ENCODE peak calls at places on chromosome 18, in nine cellular contexts. C is CD8-positive, alpha-beta T cell; X is A673; Y is sigmoid colon; J is tibial artery; P is tibial nerve; L is cardiac muscle cell; D is A549; S is adrenal gland. E is an unnamed sample.

GRCh38 chr18:59229191-59229590 is 9.2 kb downstream of the GRP start:
- DNase-seq in C (no peak), X (peak), Y (no peak), J (no peak), P (no peak), L (no peak), D (no peak), S (no peak), E (no peak)

GRCh38 chr18:70397259-70397925 is 108.5 kb downstream of the SOCS6 start:
- DNase-seq in C (no peak), X (no peak), Y (no peak), J (no peak), P (no peak), L (no peak), D (no peak), S (no peak), E (no peak)

GRCh38 chr18:35602193-35602820 is 20.8 kb downstream of the GALNT1 start:
- DNase-seq in C (no peak), X (no peak), Y (no peak), J (no peak), P (no peak), L (no peak), D (no peak), S (no peak), E (no peak)

GRCh38 chr18:57223160-57223870 is 76.4 kb downstream of the BOD1L2 start:
- DNase-seq in C (no peak), X (no peak), Y (no peak), J (no peak), P (no peak), L (no peak), D (no peak), S (no peak), E (no peak)

GRCh38 chr18:8501044-8501443 is 108.2 kb upstream of the RAB12 start:
- DNase-seq in C (no peak), X (peak), Y (peak), J (no peak), P (no peak), L (no peak), D (no peak), S (peak), E (no peak)

GRCh38 chr18:80088823-80089222 is 20.2 kb upstream of the ADNP2 start:
- DNase-seq in C (no peak), X (no peak), Y (no peak), J (no peak), P (no peak), L (no peak), D (no peak), S (no peak), E (no peak)

GRCh38 chr18:26650310-26651285 is 102.2 kb upstream of the KCTD1 start:
- DNase-seq in C (no peak), X (no peak), Y (no peak), J (no peak), P (no peak), L (no peak), D (no peak), S (no peak), E (no peak)

GRCh38 chr18:36530676-36531405 is 233.3 kb downstream of the FHOD3 start:
- DNase-seq in C (no peak), X (no peak), Y (no peak), J (no peak), P (no peak), L (no peak), D (no peak), S (no peak), E (no peak)

GRCh38 chr18:59715966-59716369 is 18.7 kb upstream of the CCBE1 start:
- DNase-seq in C (no peak), X (peak), Y (no peak), J (no peak), P (no peak), L (peak), D (peak), S (peak), E (peak)

GRCh38 chr18:79736846-79737245 is 57.2 kb downstream of the CTDP1 start:
- DNase-seq in C (no peak), X (no peak), Y (peak), J (no peak), P (no peak), L (no peak), D (no peak), S (no peak), E (no peak)

GRCh38 chr18:23825496-23825895 is 136.2 kb downstream of the LAMA3 start:
- DNase-seq in C (no peak), X (no peak), Y (no peak), J (no peak), P (no peak), L (peak), D (no peak), S (no peak), E (no peak)

GRCh38 chr18:9809686-9810085 is 76.1 kb upstream of the TXNDC2 start:
- DNase-seq in C (no peak), X (no peak), Y (no peak), J (no peak), P (no peak), L (no peak), D (no peak), S (no peak), E (no peak)

GRCh38 chr18:9810216-9810804 is 75.5 kb upstream of the TXNDC2 start:
- DNase-seq in C (no peak), X (peak), Y (no peak), J (no peak), P (no peak), L (no peak), D (no peak), S (no peak), E (no peak)

GRCh38 chr18:9806905-9807304 is 78.9 kb upstream of the TXNDC2 start:
- DNase-seq in C (no peak), X (no peak), Y (no peak), J (no peak), P (no peak), L (no peak), D (no peak), S (no peak), E (no peak)

GRCh38 chr18:9808190-9808529 is 77.6 kb upstream of the TXNDC2 start:
- DNase-seq in C (no peak), X (peak), Y (no peak), J (no peak), P (no peak), L (no peak), D (no peak), S (no peak), E (no peak)

GRCh38 chr18:9808530-9809241 is 77.1 kb upstream of the TXNDC2 start:
- DNase-seq in C (no peak), X (no peak), Y (peak), J (no peak), P (no peak), L (peak), D (no peak), S (peak), E (no peak)
- H3K27ac ChIP-seq in C (no peak), X (no peak), Y (peak), J (peak), P (peak), L (no peak), D (peak), S (peak), E (no peak)

GRCh38 chr18:14978962-14979535 is 231.1 kb downstream of the ANKRD30B start:
- DNase-seq in C (no peak), X (peak), Y (no peak), J (no peak), P (no peak), L (no peak), D (no peak), S (no peak), E (no peak)

GRCh38 chr18:14978191-14978590 is 230.2 kb downstream of the ANKRD30B start:
- DNase-seq in C (no peak), X (no peak), Y (no peak), J (no peak), P (no peak), L (no peak), D (no peak), S (no peak), E (no peak)

GRCh38 chr18:14975431-14975830 is 227.5 kb downstream of the ANKRD30B start:
- DNase-seq in C (no peak), X (no peak), Y (no peak), J (no peak), P (no peak), L (no peak), D (no peak), S (no peak), E (no peak)

GRCh38 chr18:14974576-14974975 is 226.6 kb downstream of the ANKRD30B start:
- DNase-seq in C (no peak), X (no peak), Y (no peak), J (no peak), P (no peak), L (no peak), D (no peak), S (no peak), E (no peak)

DNA sequence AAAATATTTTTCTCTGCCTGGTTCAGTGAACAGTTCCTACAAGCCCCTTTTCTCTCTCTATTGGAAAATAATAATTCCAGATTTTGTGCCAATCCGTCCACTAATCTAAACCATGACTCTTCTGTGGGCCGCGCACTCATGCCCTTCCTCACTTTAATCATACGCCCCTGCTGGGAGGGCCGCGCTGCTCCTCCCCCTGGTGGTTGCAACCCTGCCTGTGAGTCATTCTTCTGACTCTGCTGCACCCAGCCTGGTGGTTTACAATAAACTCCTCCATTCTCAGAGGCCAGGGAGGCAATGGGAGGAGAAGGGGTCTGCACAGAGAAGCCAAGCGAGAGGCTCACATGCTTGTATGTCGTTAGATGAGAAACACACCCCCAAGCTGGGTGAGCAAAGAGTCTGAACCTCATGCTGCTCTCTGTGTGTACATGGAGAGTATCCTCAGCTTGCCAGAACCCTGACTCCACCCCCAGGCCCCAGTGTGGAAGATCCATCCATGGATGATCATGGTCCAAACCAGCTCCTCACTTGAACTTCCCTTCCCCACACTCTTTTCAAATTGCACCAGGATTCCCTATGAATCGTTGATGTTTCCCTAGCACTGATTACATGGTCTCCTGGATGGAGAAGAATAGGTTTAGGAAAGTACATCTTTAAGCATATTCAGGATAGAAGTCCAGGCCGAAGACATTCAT is 228.9 kb downstream of the ANKRD30B start:
- DNase-seq in C (no peak), X (no peak), Y (no peak), J (no peak), P (no peak), L (no peak), D (no peak), S (no peak), E (no peak)
- TF ChIP-seq CTCF in C (no peak), X (no peak), Y (no peak), J (no peak), P (no peak), L (no peak), D (no peak), S (no peak), E (no peak)

DNA sequence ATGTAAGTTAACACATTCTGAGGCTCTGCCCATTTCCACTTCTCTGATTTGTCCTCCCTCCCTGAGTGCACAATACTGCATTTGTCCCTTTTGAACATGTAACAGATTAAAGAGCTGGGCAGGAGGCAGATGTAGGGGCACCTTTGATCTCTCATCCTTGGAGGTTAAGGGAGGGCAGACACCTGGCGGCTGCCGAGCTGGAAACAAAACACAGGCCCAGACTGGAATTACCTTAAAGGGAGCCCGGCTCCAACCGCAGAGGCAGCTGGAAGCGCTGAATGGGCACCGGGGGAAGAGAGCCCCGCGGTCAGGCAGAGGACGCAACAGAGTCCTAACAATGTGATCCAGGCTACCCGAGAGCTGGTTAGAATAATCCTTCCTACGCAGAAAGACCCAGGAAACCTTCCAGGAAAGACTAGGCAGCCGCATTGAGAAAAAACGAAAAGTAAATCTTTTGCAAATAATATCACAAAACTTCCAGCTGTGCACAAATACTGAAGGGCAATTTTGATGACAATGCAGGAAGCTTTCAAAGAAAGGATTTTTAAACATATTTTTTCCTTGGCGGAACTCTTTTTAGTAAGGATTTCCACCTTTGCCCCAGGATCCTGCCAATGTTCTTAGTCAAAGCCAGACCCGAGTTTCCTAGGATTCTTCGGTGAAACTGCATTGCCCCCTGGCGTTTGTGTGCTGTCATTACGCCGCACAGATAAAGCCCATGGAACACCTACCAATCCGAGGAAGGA is 216.0 kb downstream of the TGIF1 start:
- DNase-seq in C (peak), X (peak), Y (peak), J (peak), P (peak), L (peak), D (peak), S (peak), E (peak)
- H3K4me3 ChIP-seq in C (no peak), X (peak), Y (peak), J (peak), P (no peak), L (peak), D (peak), S (no peak), E (no peak)

DNA sequence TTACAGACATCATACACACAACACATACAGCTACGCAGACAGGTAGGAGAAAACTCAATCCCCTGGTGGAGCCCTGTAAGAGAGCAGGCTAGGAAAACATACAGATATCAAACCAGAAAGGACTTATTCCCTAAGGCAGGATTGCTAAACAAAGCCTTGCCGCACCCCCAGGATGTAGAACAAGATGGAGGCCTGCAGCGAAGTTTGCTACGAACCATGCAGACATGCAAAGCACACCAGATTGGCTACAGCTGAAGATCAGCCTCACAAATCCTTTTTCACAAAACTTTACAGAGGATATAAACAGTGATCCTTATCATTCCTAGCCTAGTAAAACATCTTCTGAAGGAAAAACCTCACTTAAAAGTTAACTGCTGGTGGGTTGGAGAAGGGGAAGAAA is 28.3 kb downstream of the C18orf54 start:
- DNase-seq in C (no peak), X (no peak), Y (no peak), J (no peak), P (no peak), L (no peak), D (no peak), S (no peak), E (no peak)
- H3K27ac ChIP-seq in C (no peak), X (no peak), Y (no peak), J (no peak), P (no peak), L (no peak), D (no peak), S (no peak), E (no peak)

DNA sequence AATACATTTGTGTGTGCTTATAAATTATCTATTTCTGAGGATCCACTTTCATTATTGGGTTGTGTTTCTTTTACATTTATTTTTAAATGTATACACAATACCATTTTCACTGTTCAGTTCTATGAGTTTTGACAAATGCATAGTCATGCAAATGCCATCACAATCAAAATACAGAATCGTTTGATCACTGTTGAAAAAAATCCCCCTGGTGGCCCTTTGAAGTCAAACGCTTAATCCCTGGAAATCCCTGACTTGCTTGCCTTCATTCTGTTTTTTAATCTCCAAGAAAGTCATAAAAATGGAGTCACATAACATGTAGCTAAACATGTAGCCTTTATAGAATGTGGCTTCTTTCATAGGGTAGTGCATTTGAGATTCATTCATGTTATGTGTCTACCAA is 173.3 kb downstream of the GALR1 start:
- DNase-seq in C (no peak), X (no peak), Y (no peak), J (no peak), P (no peak), L (no peak), D (no peak), S (no peak), E (no peak)
- TF ChIP-seq CTCF in C (no peak), X (no peak), Y (no peak), J (no peak), P (no peak), L (no peak), D (no peak), S (no peak), E (no peak)

DNA sequence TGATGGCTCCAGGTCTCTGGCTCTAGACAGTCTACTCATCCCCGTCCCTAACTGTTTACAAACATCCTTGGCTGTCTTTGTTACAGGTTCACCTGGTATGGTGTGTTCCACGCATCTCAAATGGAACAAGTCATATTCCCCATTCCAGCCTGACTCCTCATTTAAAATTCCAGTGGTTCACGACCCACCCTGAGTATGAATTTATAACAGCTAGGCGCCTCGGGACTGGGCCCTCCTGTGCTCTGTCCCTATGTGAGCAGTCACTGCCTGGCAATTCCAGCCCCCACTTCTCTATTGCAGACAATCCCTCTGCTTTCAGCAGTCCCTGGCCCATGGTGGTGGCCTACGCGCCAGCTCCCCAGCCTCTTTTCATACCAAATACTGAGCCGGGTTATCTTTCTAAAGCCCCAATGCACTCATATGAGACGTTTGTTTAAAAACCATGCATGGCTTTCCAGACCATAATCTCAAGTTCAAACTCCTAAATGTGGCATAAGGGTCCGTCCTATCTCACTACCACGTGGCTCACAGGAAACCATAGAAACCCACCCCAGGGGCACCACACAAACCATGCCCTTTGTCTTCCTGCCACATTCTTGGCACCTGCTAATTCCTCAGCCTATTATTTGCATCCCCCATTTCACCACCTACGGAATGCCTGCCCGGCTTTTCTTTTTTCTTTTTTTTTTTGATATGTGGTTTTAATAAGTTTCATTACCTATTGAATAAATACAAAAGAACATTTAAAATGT is 1.6 kb downstream of the SERPINB8 start:
- DNase-seq in C (no peak), X (no peak), Y (no peak), J (no peak), P (no peak), L (no peak), D (no peak), S (no peak), E (no peak)
- H3K4me3 ChIP-seq in C (no peak), X (peak), Y (peak), J (peak), P (peak), L (no peak), D (peak), S (no peak), E (peak)

GRCh38 chr18:50076245-50076644 is 118.7 kb downstream of the MYO5B start:
- DNase-seq in C (no peak), X (no peak), Y (no peak), J (no peak), P (no peak), L (no peak), D (no peak), S (no peak), E (no peak)
- H3K27ac ChIP-seq in C (no peak), X (no peak), Y (no peak), J (no peak), P (no peak), L (no peak), D (no peak), S (no peak), E (no peak)

E was measured in AG04450.